ENCODE peak calls at places on chromosomes 4 and X, in five cellular contexts. T is activated CD8-positive, alpha-beta memory T cell treated with anti-CD3 and anti-CD28 coated beads, Interleukin-2, amount 50 U/mL, for 48 hours; K is activated CD4-positive, alpha-beta T cell treated with anti-CD3 and anti-CD28 coated beads for 1 hour; G is kidney tubule cell; H is NCI-H2171 treated with DMSO at 0.1 percent for 48 hours. B is an unnamed sample.

GRCh38 chrX:39527045-39527444 is 570.7 kb downstream of the BCOR start:
- DNase-seq in T (no peak), K (no peak), G (peak), H (no peak), B (no peak)

GRCh38 chr4:57764840-57765239 is 654.7 kb upstream of the IGFBP7 start:
- DNase-seq in T (no peak), K (no peak), G (no peak), H (no peak), B (no peak)

GRCh38 chr4:99735822-99736221 is 78.2 kb upstream of the C4orf54 start:
- DNase-seq in T (no peak), K (no peak), G (no peak), H (no peak), B (no peak)

GRCh38 chr4:6614701-6615230 is 25.7 kb upstream of the MRFAP1 start:
- DNase-seq in T (no peak), K (no peak), G (no peak), H (no peak), B (no peak)

GRCh38 chr4:25621027-25621930 is 34.4 kb upstream of the SLC34A2 start:
- DNase-seq in T (no peak), K (no peak), G (peak), H (no peak), B (no peak)

GRCh38 chr4:184558996-184559395 is 84.6 kb upstream of the IRF2 start:
- DNase-seq in T (no peak), K (no peak), G (no peak), H (no peak), B (no peak)

GRCh38 chr4:20895988-20896387 is 195.7 kb downstream of the PACRGL start:
- DNase-seq in T (no peak), K (no peak), G (no peak), H (no peak), B (no peak)

GRCh38 chrX:110257889-110258288 is 60.0 kb downstream of the AMMECR1 start:
- DNase-seq in T (no peak), K (no peak), G (no peak), H (no peak), B (no peak)

GRCh38 chr4:56976878-56977320 is 507 bp downstream of the NOA1 start:
- DNase-seq in T (peak), K (peak), G (peak), H (peak), B (no peak)

GRCh38 chrX:136065044-136065671 is 79.9 kb downstream of the SLC9A6 start:
- DNase-seq in T (no peak), K (no peak), G (peak), H (peak), B (peak)

GRCh38 chrX:9911479-9911878 is 55.7 kb upstream of the CLDN34 start:
- DNase-seq in T (no peak), K (no peak), G (peak), H (no peak), B (no peak)

GRCh38 chrX:634306-634958 is 3.8 kb downstream of the SHOX start:
- DNase-seq in T (no peak), K (no peak), G (no peak), H (no peak), B (no peak)

GRCh38 chr4:2042207-2042946 is 16.8 kb upstream of the NAT8L start:
- DNase-seq in T (peak), K (no peak), G (peak), H (no peak), B (peak)

GRCh38 chrX:142096263-142096662 is 108.8 kb downstream of the MAGEC2 start:
- DNase-seq in T (no peak), K (no peak), G (no peak), H (no peak), B (no peak)

GRCh38 chrX:150362599-150363481 is at the start of gene MAMLD1:
- DNase-seq in T (peak), K (peak), G (peak), H (no peak), B (peak)

GRCh38 chrX:51802917-51803688 is 59.9 kb downstream of the GSPT2 start:
- DNase-seq in T (peak), K (peak), G (peak), H (peak), B (peak)

GRCh38 chr4:47368211-47368610 is 95.3 kb downstream of the COMMD8 start:
- DNase-seq in T (no peak), K (no peak), G (no peak), H (peak), B (no peak)

GRCh38 chr4:143559757-143560147 is 46.2 kb downstream of the SMARCA5 start:
- DNase-seq in T (peak), K (peak), G (no peak), H (peak), B (no peak)

GRCh38 chrX:14497184-14497666 is 32.1 kb upstream of the GLRA2 start:
- DNase-seq in T (no peak), K (no peak), G (peak), H (no peak), B (no peak)

B was measured in lower leg skin.